ENCODE peak calls at places on chromosomes 3 and 15, in four cellular contexts. One of them, this sample, is unnamed.

GRCh38 chr15:62742409-62743171 is 300.0 kb upstream of the TPM1 start:
- DNase-seq in AG10803: peak
- DNase-seq in astrocyte of the spinal cord: peak
- DNase-seq in choroid plexus epithelial cell: peak
- DNase-seq in this sample: peak

GRCh38 chr3:131223373-131224289 is 157.9 kb upstream of the NUDT16 start:
- DNase-seq in AG10803: no peak
- DNase-seq in astrocyte of the spinal cord: no peak
- DNase-seq in choroid plexus epithelial cell: peak
- DNase-seq in this sample: no peak

GRCh38 chr3:124837730-124838186 is 49.4 kb downstream of the ITGB5 start:
- DNase-seq in AG10803: peak
- DNase-seq in astrocyte of the spinal cord: peak
- DNase-seq in choroid plexus epithelial cell: peak
- DNase-seq in this sample: peak

GRCh38 chr3:72100062-72100511 is 315.1 kb upstream of the PROK2 start:
- DNase-seq in AG10803: no peak
- DNase-seq in astrocyte of the spinal cord: no peak
- DNase-seq in choroid plexus epithelial cell: no peak
- DNase-seq in this sample: no peak

GRCh38 chr3:133834621-133835417 is 29.2 kb downstream of the SRPRB start:
- DNase-seq in AG10803: no peak
- DNase-seq in astrocyte of the spinal cord: no peak
- DNase-seq in choroid plexus epithelial cell: no peak
- DNase-seq in this sample: no peak

GRCh38 chr3:61807865-61808276 is 246.5 kb downstream of the PTPRG start:
- DNase-seq in AG10803: peak
- DNase-seq in astrocyte of the spinal cord: peak
- DNase-seq in choroid plexus epithelial cell: peak
- DNase-seq in this sample: peak

GRCh38 chr3:194139977-194140351 is 4.0 kb downstream of the HES1 start:
- DNase-seq in AG10803: no peak
- DNase-seq in astrocyte of the spinal cord: no peak
- DNase-seq in choroid plexus epithelial cell: peak
- DNase-seq in this sample: no peak

GRCh38 chr3:126435456-126436315 is 40.0 kb downstream of the ZXDC start:
- DNase-seq in AG10803: no peak
- DNase-seq in astrocyte of the spinal cord: no peak
- DNase-seq in choroid plexus epithelial cell: no peak
- DNase-seq in this sample: no peak

GRCh38 chr3:15636028-15636709 is 34.6 kb downstream of the BTD start:
- DNase-seq in AG10803: peak
- DNase-seq in astrocyte of the spinal cord: peak
- DNase-seq in choroid plexus epithelial cell: peak
- DNase-seq in this sample: peak

GRCh38 chr3:66362541-66362941 is 138.3 kb downstream of the LRIG1 start:
- DNase-seq in AG10803: peak
- DNase-seq in astrocyte of the spinal cord: peak
- DNase-seq in choroid plexus epithelial cell: peak
- DNase-seq in this sample: peak

GRCh38 chr15:45549831-45550230 is 27.3 kb upstream of the SLC30A4 start:
- DNase-seq in AG10803: peak
- DNase-seq in astrocyte of the spinal cord: peak
- DNase-seq in choroid plexus epithelial cell: peak
- DNase-seq in this sample: peak

GRCh38 chr3:112132975-112133448 is at the start of gene GCSAM:
- DNase-seq in AG10803: no peak
- DNase-seq in astrocyte of the spinal cord: no peak
- DNase-seq in choroid plexus epithelial cell: peak
- DNase-seq in this sample: no peak

GRCh38 chr15:52735231-52736089 is 54.7 kb downstream of the ONECUT1 start:
- DNase-seq in AG10803: peak
- DNase-seq in astrocyte of the spinal cord: peak
- DNase-seq in choroid plexus epithelial cell: peak
- DNase-seq in this sample: peak

GRCh38 chr3:148092624-148093194 is 605.0 kb upstream of the AGTR1 start:
- DNase-seq in AG10803: no peak
- DNase-seq in astrocyte of the spinal cord: no peak
- DNase-seq in choroid plexus epithelial cell: no peak
- DNase-seq in this sample: no peak

GRCh38 chr3:149554826-149555225 is 80.3 kb downstream of the TM4SF4 start:
- DNase-seq in AG10803: peak
- DNase-seq in astrocyte of the spinal cord: peak
- DNase-seq in choroid plexus epithelial cell: peak
- DNase-seq in this sample: peak

GRCh38 chr15:25481208-25481862 is 42.5 kb upstream of the UBE3A start:
- DNase-seq in AG10803: no peak
- DNase-seq in astrocyte of the spinal cord: no peak
- DNase-seq in choroid plexus epithelial cell: no peak
- DNase-seq in this sample: no peak

GRCh38 chr3:111498022-111498421 is 44.0 kb upstream of the CD96 start:
- DNase-seq in AG10803: no peak
- DNase-seq in astrocyte of the spinal cord: no peak
- DNase-seq in choroid plexus epithelial cell: no peak
- DNase-seq in this sample: no peak

GRCh38 chr3:37801966-37802365 is 59.7 kb upstream of the CTDSPL start:
- DNase-seq in AG10803: no peak
- DNase-seq in astrocyte of the spinal cord: no peak
- DNase-seq in choroid plexus epithelial cell: no peak
- DNase-seq in this sample: no peak

GRCh38 chr3:37808656-37809055 is 53.0 kb upstream of the CTDSPL start:
- DNase-seq in AG10803: no peak
- DNase-seq in astrocyte of the spinal cord: no peak
- DNase-seq in choroid plexus epithelial cell: no peak
- DNase-seq in this sample: no peak

GRCh38 chr3:37800022-37800493 is 61.6 kb upstream of the CTDSPL start:
- DNase-seq in AG10803: peak
- DNase-seq in astrocyte of the spinal cord: no peak
- DNase-seq in choroid plexus epithelial cell: no peak
- DNase-seq in this sample: peak

GRCh38 chr3:37806505-37807291 is 55.0 kb upstream of the CTDSPL start:
- DNase-seq in AG10803: no peak
- DNase-seq in astrocyte of the spinal cord: no peak
- DNase-seq in choroid plexus epithelial cell: no peak
- DNase-seq in this sample: no peak

DNA sequence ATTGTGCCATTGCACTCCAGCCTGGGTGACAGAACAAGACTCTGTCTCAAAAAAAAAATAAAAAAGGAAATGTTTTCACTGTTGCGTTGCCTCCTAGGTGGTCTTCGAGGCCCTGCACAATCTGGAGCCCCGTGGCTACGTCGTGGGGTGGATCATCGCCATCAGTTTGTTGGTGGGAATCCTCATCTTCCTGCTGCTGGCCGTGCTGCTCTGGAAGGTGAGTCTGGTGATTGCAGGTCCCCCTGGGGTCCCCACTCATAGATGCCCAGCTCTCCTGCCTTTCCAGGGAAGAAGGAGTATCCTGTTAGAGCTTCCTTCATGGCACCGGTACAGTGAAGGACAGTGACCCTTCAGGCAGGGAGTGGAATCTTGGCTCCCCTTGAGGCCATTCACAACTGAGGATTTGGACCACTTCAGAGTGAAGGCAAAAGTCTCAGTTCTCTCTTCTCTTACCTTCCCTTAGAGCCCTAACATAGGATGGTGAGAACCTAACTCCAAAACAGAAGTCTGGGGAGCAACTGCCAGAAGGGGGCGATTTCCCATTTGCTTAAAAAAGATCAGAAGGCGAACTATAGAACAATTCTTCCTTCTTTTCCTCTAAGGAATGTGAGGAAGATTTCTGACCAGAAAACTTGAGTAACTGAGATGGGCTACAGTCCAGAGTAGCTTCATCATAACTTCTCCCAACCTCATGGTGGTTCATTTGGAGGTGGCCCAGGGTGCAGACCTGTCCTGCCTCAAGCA is 57.8 kb upstream of the CTDSPL start:
- DNase-seq in AG10803: no peak
- DNase-seq in astrocyte of the spinal cord: no peak
- DNase-seq in choroid plexus epithelial cell: no peak
- DNase-seq in this sample: no peak
- TF ChIP-seq CTCF in AG10803: no peak
- TF ChIP-seq CTCF in astrocyte of the spinal cord: no peak
- TF ChIP-seq CTCF in choroid plexus epithelial cell: peak
- TF ChIP-seq CTCF in this sample: peak

DNA sequence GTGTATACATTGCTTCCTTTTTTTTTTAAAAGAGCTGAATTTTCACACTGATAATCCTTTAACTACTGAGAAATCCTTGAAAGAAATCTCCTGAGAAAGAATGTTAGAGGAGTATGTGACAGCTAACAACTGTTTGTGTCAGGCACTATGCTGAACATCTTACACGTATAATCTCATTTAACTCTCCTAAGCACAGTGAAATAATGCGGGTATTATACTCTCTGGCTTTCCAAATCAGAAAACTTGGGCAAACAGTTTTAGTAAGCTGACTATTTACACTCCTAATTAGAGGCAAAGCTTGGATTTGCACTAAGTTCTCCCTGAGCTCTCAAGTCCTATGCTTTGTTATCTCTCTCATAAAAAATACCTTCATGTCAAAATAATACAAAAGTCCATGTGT is 69.3 kb downstream of the SMARCC1 start:
- DNase-seq in AG10803: no peak
- DNase-seq in astrocyte of the spinal cord: no peak
- DNase-seq in choroid plexus epithelial cell: no peak
- DNase-seq in this sample: no peak
- TF ChIP-seq CTCF in AG10803: no peak
- TF ChIP-seq CTCF in astrocyte of the spinal cord: no peak
- TF ChIP-seq CTCF in choroid plexus epithelial cell: no peak
- TF ChIP-seq CTCF in this sample: no peak

GRCh38 chr15:69762373-69763148 is 309.9 kb downstream of the RPLP1 start:
- DNase-seq in AG10803: no peak
- DNase-seq in astrocyte of the spinal cord: no peak
- DNase-seq in choroid plexus epithelial cell: peak
- DNase-seq in this sample: no peak

GRCh38 chr15:69760890-69761568 is 308.4 kb downstream of the RPLP1 start:
- DNase-seq in AG10803: peak
- DNase-seq in astrocyte of the spinal cord: peak
- DNase-seq in choroid plexus epithelial cell: peak
- DNase-seq in this sample: peak

GRCh38 chr15:69760263-69760855 is 307.7 kb downstream of the RPLP1 start:
- DNase-seq in AG10803: peak
- DNase-seq in astrocyte of the spinal cord: peak
- DNase-seq in choroid plexus epithelial cell: peak
- DNase-seq in this sample: peak

GRCh38 chr15:69766156-69766555 is 313.5 kb downstream of the RPLP1 start:
- DNase-seq in AG10803: no peak
- DNase-seq in astrocyte of the spinal cord: no peak
- DNase-seq in choroid plexus epithelial cell: no peak
- DNase-seq in this sample: no peak
- TF ChIP-seq CTCF in AG10803: no peak
- TF ChIP-seq CTCF in astrocyte of the spinal cord: no peak
- TF ChIP-seq CTCF in choroid plexus epithelial cell: no peak
- TF ChIP-seq CTCF in this sample: no peak

GRCh38 chr15:64836023-64836536 is 5.6 kb upstream of the PLEKHO2 start:
- DNase-seq in AG10803: no peak
- DNase-seq in astrocyte of the spinal cord: no peak
- DNase-seq in choroid plexus epithelial cell: no peak
- DNase-seq in this sample: no peak
- TF ChIP-seq CTCF in AG10803: no peak
- TF ChIP-seq CTCF in astrocyte of the spinal cord: no peak
- TF ChIP-seq CTCF in choroid plexus epithelial cell: no peak
- TF ChIP-seq CTCF in this sample: peak

GRCh38 chr3:5523125-5523524 is 335.6 kb downstream of the EDEM1 start:
- DNase-seq in AG10803: no peak
- DNase-seq in astrocyte of the spinal cord: no peak
- DNase-seq in choroid plexus epithelial cell: no peak
- DNase-seq in this sample: no peak

GRCh38 chr3:5520237-5520636 is 332.7 kb downstream of the EDEM1 start:
- DNase-seq in AG10803: no peak
- DNase-seq in astrocyte of the spinal cord: no peak
- DNase-seq in choroid plexus epithelial cell: no peak
- DNase-seq in this sample: no peak

DNA sequence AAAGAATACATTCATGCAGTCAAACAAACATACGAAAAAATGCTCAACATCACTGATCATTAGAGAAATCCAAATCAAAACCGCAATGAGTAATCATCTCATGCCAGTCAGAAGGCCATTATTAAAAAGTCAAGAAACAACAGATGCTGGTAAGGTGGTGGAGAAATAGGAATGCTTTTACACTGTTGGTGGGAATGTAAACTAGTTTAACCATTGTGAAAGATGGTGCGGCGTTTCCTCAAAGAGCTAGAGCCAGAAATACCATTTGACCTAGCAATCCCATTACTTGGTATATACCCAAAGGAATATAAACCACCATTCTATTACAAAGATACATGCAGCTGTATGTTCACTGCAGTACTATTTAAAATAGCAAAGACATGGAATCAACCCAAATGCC is 330.4 kb downstream of the EDEM1 start:
- DNase-seq in AG10803: no peak
- DNase-seq in astrocyte of the spinal cord: no peak
- DNase-seq in choroid plexus epithelial cell: no peak
- DNase-seq in this sample: no peak
- TF ChIP-seq CTCF in AG10803: no peak
- TF ChIP-seq CTCF in astrocyte of the spinal cord: no peak
- TF ChIP-seq CTCF in choroid plexus epithelial cell: no peak
- TF ChIP-seq CTCF in this sample: no peak

GRCh38 chr3:190032924-190033323 is 87.8 kb downstream of the P3H2 start:
- DNase-seq in AG10803: no peak
- DNase-seq in astrocyte of the spinal cord: no peak
- DNase-seq in choroid plexus epithelial cell: no peak
- DNase-seq in this sample: no peak
- TF ChIP-seq CTCF in AG10803: no peak
- TF ChIP-seq CTCF in astrocyte of the spinal cord: no peak
- TF ChIP-seq CTCF in choroid plexus epithelial cell: no peak
- TF ChIP-seq CTCF in this sample: no peak